ENCODE peak calls at places on chromosome 15, in six cellular contexts. Q is RPMI7951; S is IMR-90; A is AG04450; K is Ammon's horn; C is CD8-positive, alpha-beta T cell. M is an unnamed sample.

GRCh38 chr15:71043373-71043772 is 71.9 kb upstream of the THSD4 start:
- DNase-seq in A (no peak), Q (peak; percentile 28), K (no peak), C (no peak), S (peak; percentile 81), M (no peak)

GRCh38 chr15:26970712-26971210 is at the start of gene GABRG3:
- DNase-seq in S (no peak), A (no peak), C (no peak), K (no peak), Q (no peak), M (no peak)

GRCh38 chr15:100278596-100279380 is 63.0 kb downstream of the ADAMTS17 start:
- DNase-seq in K (no peak), Q (no peak), A (no peak), S (no peak), C (no peak), M (no peak)

GRCh38 chr15:70557506-70558258 is 205.7 kb downstream of the UACA start:
- DNase-seq in S (no peak), C (no peak), Q (no peak), A (no peak), K (no peak), M (peak; percentile 8)

GRCh38 chr15:74207652-74208440 is 5.3 kb upstream of the STRA6 start:
- DNase-seq in C (no peak), A (no peak), K (no peak), S (no peak), Q (no peak), M (no peak)

GRCh38 chr15:97235285-97235985 is 725.1 kb upstream of the ARRDC4 start:
- DNase-seq in Q (peak; percentile 51), S (peak; percentile 39), K (peak; percentile 55), C (no peak), A (no peak), M (peak; percentile 5)

GRCh38 chr15:35657679-35658201 is 111.8 kb upstream of the DPH6 start:
- DNase-seq in A (no peak), Q (peak; percentile 51), S (peak; percentile 43), K (no peak), C (no peak), M (no peak)

GRCh38 chr15:99345832-99346462 is 94.7 kb downstream of the LRRC28 start:
- DNase-seq in C (no peak), A (no peak), Q (no peak), S (no peak), K (no peak), M (no peak)

GRCh38 chr15:29968099-29968892 is 114.5 kb upstream of the GOLGA8J start:
- DNase-seq in A (no peak), S (no peak), K (peak; percentile 52), Q (no peak), C (no peak), M (no peak)

GRCh38 chr15:58840048-58840447 is 68.9 kb downstream of the MINDY2 start:
- DNase-seq in A (no peak), Q (no peak), C (no peak), S (no peak), K (no peak), M (no peak)

GRCh38 chr15:89665449-89666146 is 10.3 kb upstream of the KIF7 start:
- DNase-seq in K (peak; percentile 18), C (no peak), A (no peak), S (peak; percentile 59), Q (peak; percentile 78), M (no peak)

GRCh38 chr15:40471778-40472130 is 970 bp downstream of the CHST14 start:
- DNase-seq in S (peak; percentile 10), C (no peak), A (no peak), K (no peak), Q (peak; percentile 37), M (no peak)

GRCh38 chr15:62799037-62799436 is 243.5 kb upstream of the TPM1 start:
- DNase-seq in C (no peak), A (no peak), Q (no peak), K (no peak), S (no peak), M (no peak)

GRCh38 chr15:83960192-83960829 is 275.3 kb upstream of the GOLGA6L4 start:
- DNase-seq in K (no peak), A (no peak), C (no peak), Q (no peak), S (no peak), M (no peak)

GRCh38 chr15:99090011-99090699 is 14.7 kb upstream of the SYNM start:
- DNase-seq in A (no peak), Q (no peak), C (no peak), K (no peak), S (peak; percentile 31), M (no peak)

GRCh38 chr15:90414408-90415028 is 26.5 kb downstream of the IQGAP1 start:
- DNase-seq in Q (peak; percentile 83), K (no peak), C (no peak), S (peak; percentile 91), A (no peak), M (no peak)

GRCh38 chr15:98400120-98400519 is 248.2 kb upstream of the IGF1R start:
- DNase-seq in S (no peak), A (no peak), Q (no peak), C (no peak), K (no peak), M (no peak)

GRCh38 chr15:75109731-75110130 is 86.3 kb downstream of the PPCDC start:
- DNase-seq in S (no peak), Q (peak; percentile 25), C (no peak), A (no peak), K (no peak), M (no peak)

GRCh38 chr15:101045835-101046691 is 126.9 kb downstream of the LRRK1 start:
- DNase-seq in C (no peak), Q (no peak), A (no peak), S (no peak), K (no peak), M (no peak)

GRCh38 chr15:90730290-90730689 is 13.1 kb downstream of the BLM start:
- DNase-seq in Q (no peak), K (no peak), S (no peak), A (no peak), C (no peak), M (no peak)

M was measured in CD8-positive, alpha-beta memory T cell.